ENCODE peak calls at places on chromosomes 1 and 21, in four cellular contexts. L, J, F and M are unnamed samples.

GRCh38 chr21:45225041-45225740 is 62.5 kb downstream of the POFUT2 start:
- DNase-seq in L (no peak), J (no peak), F (no peak), M (no peak)

GRCh38 chr1:145961425-145962156 is 2.8 kb downstream of the ANKRD34A start:
- DNase-seq in L (no peak), J (no peak), F (no peak), M (peak; percentile 37)

GRCh38 chr1:187680823-187681222 is 852.1 kb downstream of the PLA2G4A start:
- DNase-seq in L (no peak), J (peak; percentile 86), F (no peak), M (no peak)

GRCh38 chr1:178379807-178380206 is 117.0 kb downstream of the CLEC20A start:
- DNase-seq in L (peak; percentile 30), J (no peak), F (no peak), M (peak; percentile 57)

GRCh38 chr1:177145102-177145779 is 19.3 kb downstream of the ASTN1 start:
- DNase-seq in L (no peak), J (no peak), F (no peak), M (no peak)

GRCh38 chr1:18630511-18631495 is at the start of gene PAX7:
- DNase-seq in L (peak; percentile 16), J (no peak), F (no peak), M (no peak)

GRCh38 chr1:2003564-2004131 is at the start of gene CFAP74:
- DNase-seq in L (no peak), J (peak; percentile 18), F (peak; percentile 34), M (peak; percentile 69)

GRCh38 chr1:245235156-245235555 is 80.4 kb downstream of the KIF26B start:
- DNase-seq in L (no peak), J (no peak), F (no peak), M (no peak)

GRCh38 chr1:54190526-54190925 is 9.3 kb downstream of the CYB5RL start:
- DNase-seq in L (no peak), J (no peak), F (no peak), M (no peak)

GRCh38 chr1:238861342-238861741 is 525.0 kb upstream of the CHRM3 start:
- DNase-seq in L (no peak), J (no peak), F (no peak), M (no peak)

GRCh38 chr1:154158307-154159125 is 3.6 kb upstream of the NUP210L start:
- DNase-seq in L (no peak), J (no peak), F (no peak), M (no peak)

GRCh38 chr1:212608956-212609700 is 567 bp downstream of the ATF3 start:
- DNase-seq in L (no peak), J (no peak), F (peak; percentile 36), M (peak; percentile 67)

GRCh38 chr1:68188644-68189340 is 43.5 kb downstream of the WLS start:
- DNase-seq in L (no peak), J (peak; percentile 74), F (no peak), M (no peak)

GRCh38 chr1:89908993-89909436 is 85.9 kb upstream of the ZNF326 start:
- DNase-seq in L (peak; percentile 48), J (peak; percentile 79), F (no peak), M (no peak)

GRCh38 chr1:44084998-44085675 is 33.5 kb upstream of the KLF17 start:
- DNase-seq in L (peak; percentile 31), J (peak; percentile 83), F (no peak), M (no peak)

GRCh38 chr1:211912064-211912463 is 81.5 kb upstream of the LPGAT1 start:
- DNase-seq in L (peak; percentile 70), J (no peak), F (no peak), M (no peak)

GRCh38 chr1:110927484-110928075 is 36.1 kb downstream of the LRIF1 start:
- DNase-seq in L (peak; percentile 9), J (peak; percentile 1), F (no peak), M (peak; percentile 28)

GRCh38 chr1:117537291-117537920 is 68.4 kb upstream of the TENT5C start:
- DNase-seq in L (peak; percentile 1), J (no peak), F (peak; percentile 36), M (peak; percentile 45)

GRCh38 chr1:110216844-110217444 is 6.8 kb downstream of the KCNC4 start:
- DNase-seq in L (no peak), J (no peak), F (no peak), M (no peak)

GRCh38 chr1:190852611-190853010 is 374.9 kb upstream of the BRINP3 start:
- DNase-seq in L (no peak), J (no peak), F (no peak), M (no peak)

GRCh38 chr1:45815667-45816458 is 12.5 kb downstream of the MAST2 start:
- DNase-seq in L (no peak), J (peak; percentile 39), F (no peak), M (no peak)

GRCh38 chr1:224745388-224745787 is 129.3 kb downstream of the CNIH3 start:
- DNase-seq in L (no peak), J (no peak), F (no peak), M (no peak)

GRCh38 chr1:153515504-153516394 is 20.0 kb downstream of the S100A6 start:
- DNase-seq in L (peak; percentile 65), J (no peak), F (no peak), M (no peak)

GRCh38 chr1:207970329-207971038 is 59.6 kb upstream of the CD34 start:
- DNase-seq in L (no peak), J (no peak), F (no peak), M (no peak)

GRCh38 chr1:221667504-221667903 is 74.4 kb downstream of the DUSP10 start:
- DNase-seq in L (peak; percentile 24), J (peak; percentile 90), F (no peak), M (no peak)

GRCh38 chr1:24387636-24388035 is 25.9 kb downstream of the STPG1 start:
- DNase-seq in L (no peak), J (no peak), F (no peak), M (no peak)

GRCh38 chr1:84415386-84415785 is 17.1 kb downstream of the DNASE2B start:
- DNase-seq in L (no peak), J (peak; percentile 41), F (no peak), M (no peak)

GRCh38 chr1:33228935-33229487 is 27.3 kb upstream of the ZNF362 start:
- DNase-seq in L (no peak), J (peak; percentile 92), F (no peak), M (peak; percentile 5)

GRCh38 chr1:87045757-87046422 is 131.5 kb downstream of the HS2ST1 start:
- DNase-seq in L (no peak), J (peak; percentile 59), F (no peak), M (no peak)

GRCh38 chr21:44063151-44063912 is 43.9 kb upstream of the PWP2 start:
- DNase-seq in L (no peak), J (no peak), F (no peak), M (no peak)

GRCh38 chr1:7376676-7377075 is 394.4 kb upstream of the VAMP3 start:
- DNase-seq in L (no peak), J (no peak), F (no peak), M (no peak)

GRCh38 chr1:2962946-2963345 is 58.3 kb upstream of the ACTRT2 start:
- DNase-seq in L (no peak), J (no peak), F (no peak), M (no peak)

GRCh38 chr1:19435181-19435580 is 50.2 kb downstream of the CAPZB start:
- DNase-seq in L (no peak), J (peak; percentile 81), F (no peak), M (no peak)

GRCh38 chr1:226719596-226720386 is 19.3 kb downstream of the ITPKB start:
- DNase-seq in L (no peak), J (no peak), F (no peak), M (no peak)

GRCh38 chr1:182677393-182678098 is 6.8 kb downstream of the RGS8 start:
- DNase-seq in L (no peak), J (no peak), F (no peak), M (no peak)

GRCh38 chr1:205767248-205767647 is 8.0 kb downstream of the RAB29 start:
- DNase-seq in L (no peak), J (no peak), F (no peak), M (no peak)

GRCh38 chr1:226625832-226626576 is 77.4 kb downstream of the STUM start:
- DNase-seq in L (no peak), J (no peak), F (no peak), M (no peak)

GRCh38 chr1:163596541-163597258 is 274.9 kb downstream of the NUF2 start:
- DNase-seq in L (no peak), J (no peak), F (no peak), M (no peak)

GRCh38 chr1:151391079-151391563 is 8.3 kb upstream of the PSMB4 start:
- DNase-seq in L (no peak), J (no peak), F (no peak), M (no peak)

GRCh38 chr1:42914092-42914625 is 44.5 kb downstream of the SLC2A1 start:
- DNase-seq in L (no peak), J (no peak), F (no peak), M (no peak)

GRCh38 chr1:42915456-42915855 is 43.2 kb downstream of the SLC2A1 start:
- DNase-seq in L (no peak), J (no peak), F (no peak), M (no peak)

GRCh38 chr1:42916839-42917495 is 41.7 kb downstream of the SLC2A1 start:
- DNase-seq in L (no peak), J (no peak), F (no peak), M (no peak)

GRCh38 chr1:42910985-42911384 is 47.7 kb downstream of the SLC2A1 start:
- DNase-seq in L (no peak), J (no peak), F (no peak), M (no peak)

GRCh38 chr1:42913426-42914091 is 45.1 kb downstream of the SLC2A1 start:
- DNase-seq in L (peak; percentile 80), J (peak; percentile 82), F (peak; percentile 84), M (peak; percentile 86)
- TF ChIP-seq RFX5 in L (no peak), J (no peak), F (no peak), M (no peak)

DNA sequence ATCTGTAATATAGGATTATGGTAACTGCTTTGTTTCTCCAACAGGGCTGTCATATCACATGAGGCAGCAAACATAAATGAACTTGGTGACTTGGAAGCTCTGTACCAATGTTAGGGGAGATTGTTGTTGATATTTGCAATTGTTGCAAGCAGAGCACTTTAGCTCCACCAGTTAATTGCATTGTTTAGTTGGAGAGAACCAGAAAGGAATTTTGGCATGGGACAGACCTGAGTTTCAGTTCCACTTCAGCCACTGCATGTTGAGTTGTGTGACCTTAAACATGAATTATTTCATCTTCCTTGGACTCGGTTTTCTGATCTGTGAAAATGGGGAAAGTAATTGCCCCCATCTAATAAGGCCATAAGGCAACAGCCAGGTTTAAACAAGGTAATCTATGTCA is 142.3 kb upstream of the JUN start:
- DNase-seq in L (no peak), J (no peak), F (no peak), M (no peak)
- TF ChIP-seq MAZ in L (no peak), J (no peak), F (no peak), M (no peak)

GRCh38 chr21:15042531-15042930 is 22.3 kb downstream of the NRIP1 start:
- DNase-seq in L (no peak), J (no peak), F (no peak), M (no peak)

GRCh38 chr21:15036189-15036588 is 28.6 kb downstream of the NRIP1 start:
- DNase-seq in L (no peak), J (no peak), F (no peak), M (no peak)

GRCh38 chr21:15037095-15037730 is 27.6 kb downstream of the NRIP1 start:
- DNase-seq in L (no peak), J (no peak), F (no peak), M (no peak)

GRCh38 chr21:15037894-15038293 is 26.9 kb downstream of the NRIP1 start:
- DNase-seq in L (no peak), J (no peak), F (no peak), M (no peak)

GRCh38 chr21:15039607-15040299 is 25.0 kb downstream of the NRIP1 start:
- DNase-seq in L (no peak), J (no peak), F (no peak), M (no peak)
- TF ChIP-seq RFX5 in L (no peak), J (no peak), F (no peak), M (no peak)

GRCh38 chr1:184143449-184143848 is 91.9 kb downstream of the TSEN15 start:
- DNase-seq in L (no peak), J (peak; percentile 33), F (no peak), M (no peak)
- TF ChIP-seq MAZ in L (no peak), J (no peak), F (no peak), M (no peak)